ENCODE peak calls at places on chromosomes 2 and 18, in nine cellular contexts. O, D, H, G, P, R, I, J and L are unnamed samples.

GRCh38 chr2:171893196-171893823 is 734 bp downstream of the SLC25A12 start:
- DNase-seq in D (no peak), G (no peak), O (no peak), H (no peak), I (no peak), P (no peak), J (no peak), R (no peak), L (no peak)

GRCh38 chr2:235026649-235027557 is 75.1 kb downstream of the SH3BP4 start:
- DNase-seq in O (no peak), D (no peak), H (no peak), G (peak), R (peak), P (no peak), J (no peak), I (no peak), L (peak)

GRCh38 chr2:230411484-230412368 is 4.3 kb upstream of the SP100 start:
- DNase-seq in P (peak), R (no peak), D (no peak), O (peak), I (peak), J (no peak), H (peak), G (peak), L (no peak)

GRCh38 chr2:24429711-24430110 is 61.3 kb upstream of the NCOA1 start:
- DNase-seq in G (no peak), D (no peak), P (no peak), I (no peak), H (no peak), R (no peak), J (no peak), O (no peak), L (no peak)

GRCh38 chr2:173652731-173653426 is 298.2 kb downstream of the CDCA7 start:
- DNase-seq in R (peak), P (no peak), H (peak), G (no peak), I (no peak), O (no peak), J (no peak), D (peak), L (no peak)

GRCh38 chr2:46909771-46910419 is 5.7 kb downstream of the MCFD2 start:
- DNase-seq in O (no peak), J (no peak), G (peak), D (peak), I (peak), R (no peak), H (no peak), P (peak), L (no peak)

GRCh38 chr18:48186084-48186798 is 222.9 kb downstream of the ZBTB7C start:
- DNase-seq in D (no peak), P (no peak), H (no peak), I (no peak), R (no peak), J (no peak), G (no peak), O (no peak), L (no peak)

GRCh38 chr2:100730290-100730868 is 89.6 kb upstream of the NPAS2 start:
- DNase-seq in D (no peak), I (peak), R (peak), J (no peak), G (peak), H (no peak), P (no peak), O (peak), L (no peak)

GRCh38 chr2:8889978-8890377 is 52.6 kb upstream of the KIDINS220 start:
- DNase-seq in G (no peak), J (no peak), P (no peak), I (no peak), H (no peak), O (no peak), R (no peak), D (no peak), L (no peak)

GRCh38 chr18:59634096-59634495 is 63.1 kb downstream of the CCBE1 start:
- DNase-seq in H (no peak), R (no peak), P (no peak), G (no peak), D (no peak), I (no peak), J (no peak), O (no peak), L (no peak)

GRCh38 chr2:234324151-234324550 is 172.7 kb downstream of the ARL4C start:
- DNase-seq in H (no peak), O (no peak), G (no peak), J (no peak), I (no peak), R (no peak), D (no peak), P (no peak), L (no peak)

GRCh38 chr2:10779776-10780490 is 32.7 kb downstream of the PDIA6 start:
- DNase-seq in G (no peak), D (no peak), P (no peak), H (no peak), J (no peak), R (no peak), O (no peak), I (no peak), L (no peak)